ENCODE peak calls at places on chromosome 19, in ten cellular contexts. One of them, this sample, is unnamed.

GRCh38 chr19:7067716-7068115 is 1.8 kb upstream of the ZNF557 start:
- DNase-seq in heart left ventricle: no peak
- DNase-seq in cardiac fibroblast: peak
- DNase-seq in upper lobe of left lung: no peak
- DNase-seq in cardiac muscle cell: no peak
- DNase-seq in HFF-Myc: no peak
- DNase-seq in Peyer's patch: no peak
- DNase-seq in left ventricle myocardium inferior: no peak
- DNase-seq in astrocyte of the spinal cord: no peak
- DNase-seq in lower leg skin: no peak
- DNase-seq in this sample: no peak

GRCh38 chr19:33464010-33464732 is 57.4 kb downstream of the PEPD start:
- DNase-seq in heart left ventricle: no peak
- DNase-seq in cardiac fibroblast: no peak
- DNase-seq in upper lobe of left lung: no peak
- DNase-seq in cardiac muscle cell: no peak
- DNase-seq in HFF-Myc: no peak
- DNase-seq in Peyer's patch: no peak
- DNase-seq in left ventricle myocardium inferior: no peak
- DNase-seq in astrocyte of the spinal cord: no peak
- DNase-seq in lower leg skin: peak
- DNase-seq in this sample: peak

GRCh38 chr19:45901432-45901903 is 945 bp downstream of the MYPOP start:
- DNase-seq in heart left ventricle: peak
- DNase-seq in cardiac fibroblast: peak
- DNase-seq in upper lobe of left lung: peak
- DNase-seq in cardiac muscle cell: peak
- DNase-seq in HFF-Myc: no peak
- DNase-seq in Peyer's patch: no peak
- DNase-seq in left ventricle myocardium inferior: peak
- DNase-seq in astrocyte of the spinal cord: peak
- DNase-seq in lower leg skin: peak
- DNase-seq in this sample: no peak

GRCh38 chr19:40337107-40337506 is 11.1 kb downstream of the C19orf47 start:
- DNase-seq in heart left ventricle: no peak
- DNase-seq in cardiac fibroblast: no peak
- DNase-seq in upper lobe of left lung: no peak
- DNase-seq in cardiac muscle cell: no peak
- DNase-seq in HFF-Myc: no peak
- DNase-seq in Peyer's patch: no peak
- DNase-seq in left ventricle myocardium inferior: no peak
- DNase-seq in astrocyte of the spinal cord: no peak
- DNase-seq in lower leg skin: no peak
- DNase-seq in this sample: no peak

GRCh38 chr19:41134616-41135015 is 20.4 kb downstream of the CYP2F1 start:
- DNase-seq in heart left ventricle: no peak
- DNase-seq in cardiac fibroblast: no peak
- DNase-seq in upper lobe of left lung: no peak
- DNase-seq in cardiac muscle cell: no peak
- DNase-seq in HFF-Myc: no peak
- DNase-seq in Peyer's patch: no peak
- DNase-seq in left ventricle myocardium inferior: no peak
- DNase-seq in astrocyte of the spinal cord: no peak
- DNase-seq in lower leg skin: no peak
- DNase-seq in this sample: no peak

GRCh38 chr19:46073268-46073922 is 32.6 kb upstream of the IGFL4 start:
- DNase-seq in heart left ventricle: no peak
- DNase-seq in cardiac fibroblast: no peak
- DNase-seq in upper lobe of left lung: no peak
- DNase-seq in cardiac muscle cell: no peak
- DNase-seq in HFF-Myc: no peak
- DNase-seq in Peyer's patch: no peak
- DNase-seq in left ventricle myocardium inferior: no peak
- DNase-seq in astrocyte of the spinal cord: peak
- DNase-seq in lower leg skin: no peak
- DNase-seq in this sample: no peak

GRCh38 chr19:1274081-1274851 is 1.1 kb upstream of the FAM174C start:
- DNase-seq in heart left ventricle: no peak
- DNase-seq in cardiac fibroblast: peak
- DNase-seq in upper lobe of left lung: peak
- DNase-seq in cardiac muscle cell: no peak
- DNase-seq in HFF-Myc: no peak
- DNase-seq in Peyer's patch: no peak
- DNase-seq in left ventricle myocardium inferior: no peak
- DNase-seq in astrocyte of the spinal cord: no peak
- DNase-seq in lower leg skin: no peak
- DNase-seq in this sample: no peak

GRCh38 chr19:55353803-55354697 is 469 bp downstream of the COX6B2 start:
- DNase-seq in heart left ventricle: peak
- DNase-seq in cardiac fibroblast: peak
- DNase-seq in upper lobe of left lung: peak
- DNase-seq in cardiac muscle cell: peak
- DNase-seq in HFF-Myc: no peak
- DNase-seq in Peyer's patch: peak
- DNase-seq in left ventricle myocardium inferior: peak
- DNase-seq in astrocyte of the spinal cord: peak
- DNase-seq in lower leg skin: no peak
- DNase-seq in this sample: no peak

GRCh38 chr19:41951686-41952172 is 7.4 kb downstream of the RABAC1 start:
- DNase-seq in heart left ventricle: peak
- DNase-seq in cardiac fibroblast: peak
- DNase-seq in upper lobe of left lung: peak
- DNase-seq in cardiac muscle cell: peak
- DNase-seq in HFF-Myc: no peak
- DNase-seq in Peyer's patch: peak
- DNase-seq in left ventricle myocardium inferior: peak
- DNase-seq in astrocyte of the spinal cord: peak
- DNase-seq in lower leg skin: peak
- DNase-seq in this sample: peak

GRCh38 chr19:14533450-14533849 is 4.1 kb downstream of the TECR start:
- DNase-seq in heart left ventricle: no peak
- DNase-seq in cardiac fibroblast: no peak
- DNase-seq in upper lobe of left lung: no peak
- DNase-seq in cardiac muscle cell: no peak
- DNase-seq in HFF-Myc: no peak
- DNase-seq in Peyer's patch: no peak
- DNase-seq in left ventricle myocardium inferior: no peak
- DNase-seq in astrocyte of the spinal cord: no peak
- DNase-seq in lower leg skin: no peak
- DNase-seq in this sample: no peak

GRCh38 chr19:54616840-54617560 is 13.3 kb upstream of the LILRB1 start:
- DNase-seq in heart left ventricle: no peak
- DNase-seq in cardiac fibroblast: no peak
- DNase-seq in upper lobe of left lung: no peak
- DNase-seq in cardiac muscle cell: no peak
- DNase-seq in HFF-Myc: no peak
- DNase-seq in Peyer's patch: peak
- DNase-seq in left ventricle myocardium inferior: no peak
- DNase-seq in astrocyte of the spinal cord: no peak
- DNase-seq in lower leg skin: no peak
- DNase-seq in this sample: peak

GRCh38 chr19:41427647-41428480 is 690 bp upstream of the B3GNT8 start:
- DNase-seq in heart left ventricle: peak
- DNase-seq in cardiac fibroblast: no peak
- DNase-seq in upper lobe of left lung: peak
- DNase-seq in cardiac muscle cell: peak
- DNase-seq in HFF-Myc: no peak
- DNase-seq in Peyer's patch: peak
- DNase-seq in left ventricle myocardium inferior: peak
- DNase-seq in astrocyte of the spinal cord: no peak
- DNase-seq in lower leg skin: peak
- DNase-seq in this sample: no peak

GRCh38 chr19:5090780-5091575 is 122.1 kb downstream of the KDM4B start:
- DNase-seq in heart left ventricle: peak
- DNase-seq in cardiac fibroblast: peak
- DNase-seq in upper lobe of left lung: peak
- DNase-seq in cardiac muscle cell: peak
- DNase-seq in HFF-Myc: no peak
- DNase-seq in Peyer's patch: no peak
- DNase-seq in left ventricle myocardium inferior: peak
- DNase-seq in astrocyte of the spinal cord: peak
- DNase-seq in lower leg skin: no peak
- DNase-seq in this sample: no peak

GRCh38 chr19:45621389-45621788 is 17.8 kb downstream of the EML2 start:
- DNase-seq in heart left ventricle: no peak
- DNase-seq in cardiac fibroblast: no peak
- DNase-seq in upper lobe of left lung: no peak
- DNase-seq in cardiac muscle cell: no peak
- DNase-seq in HFF-Myc: no peak
- DNase-seq in Peyer's patch: no peak
- DNase-seq in left ventricle myocardium inferior: no peak
- DNase-seq in astrocyte of the spinal cord: no peak
- DNase-seq in lower leg skin: no peak
- DNase-seq in this sample: no peak

GRCh38 chr19:16542894-16543498 is 759 bp upstream of the CHERP start:
- DNase-seq in heart left ventricle: no peak
- DNase-seq in cardiac fibroblast: peak
- DNase-seq in upper lobe of left lung: no peak
- DNase-seq in cardiac muscle cell: no peak
- DNase-seq in HFF-Myc: no peak
- DNase-seq in Peyer's patch: no peak
- DNase-seq in left ventricle myocardium inferior: no peak
- DNase-seq in astrocyte of the spinal cord: no peak
- DNase-seq in lower leg skin: no peak
- DNase-seq in this sample: no peak

GRCh38 chr19:50178859-50179537 is 15.9 kb upstream of the IZUMO2 start:
- DNase-seq in heart left ventricle: no peak
- DNase-seq in cardiac fibroblast: peak
- DNase-seq in upper lobe of left lung: no peak
- DNase-seq in cardiac muscle cell: no peak
- DNase-seq in HFF-Myc: no peak
- DNase-seq in Peyer's patch: no peak
- DNase-seq in left ventricle myocardium inferior: no peak
- DNase-seq in astrocyte of the spinal cord: no peak
- DNase-seq in lower leg skin: no peak
- DNase-seq in this sample: no peak

GRCh38 chr19:54515156-54515555 is 12.5 kb downstream of the LAIR2 start:
- DNase-seq in heart left ventricle: no peak
- DNase-seq in cardiac fibroblast: no peak
- DNase-seq in upper lobe of left lung: no peak
- DNase-seq in cardiac muscle cell: no peak
- DNase-seq in HFF-Myc: no peak
- DNase-seq in Peyer's patch: no peak
- DNase-seq in left ventricle myocardium inferior: no peak
- DNase-seq in astrocyte of the spinal cord: no peak
- DNase-seq in lower leg skin: peak
- DNase-seq in this sample: no peak

GRCh38 chr19:51161266-51161665 is 19.2 kb downstream of the SIGLEC7 start:
- DNase-seq in heart left ventricle: no peak
- DNase-seq in cardiac fibroblast: no peak
- DNase-seq in upper lobe of left lung: no peak
- DNase-seq in cardiac muscle cell: no peak
- DNase-seq in HFF-Myc: no peak
- DNase-seq in Peyer's patch: no peak
- DNase-seq in left ventricle myocardium inferior: no peak
- DNase-seq in astrocyte of the spinal cord: no peak
- DNase-seq in lower leg skin: peak
- DNase-seq in this sample: no peak

GRCh38 chr19:29966594-29967249 is 24.7 kb downstream of the URI1 start:
- DNase-seq in heart left ventricle: no peak
- DNase-seq in cardiac fibroblast: peak
- DNase-seq in upper lobe of left lung: no peak
- DNase-seq in cardiac muscle cell: peak
- DNase-seq in HFF-Myc: no peak
- DNase-seq in Peyer's patch: no peak
- DNase-seq in left ventricle myocardium inferior: no peak
- DNase-seq in astrocyte of the spinal cord: peak
- DNase-seq in lower leg skin: no peak
- DNase-seq in this sample: no peak
- TF ChIP-seq CTCF in heart left ventricle: peak
- TF ChIP-seq CTCF in cardiac fibroblast: peak
- TF ChIP-seq CTCF in upper lobe of left lung: no peak
- TF ChIP-seq CTCF in cardiac muscle cell: peak
- TF ChIP-seq CTCF in HFF-Myc: no peak
- TF ChIP-seq CTCF in Peyer's patch: no peak
- TF ChIP-seq CTCF in left ventricle myocardium inferior: no peak
- TF ChIP-seq CTCF in astrocyte of the spinal cord: peak
- TF ChIP-seq CTCF in lower leg skin: no peak
- TF ChIP-seq CTCF in this sample: peak

GRCh38 chr19:38526430-38526829 is 91.3 kb downstream of the MAP4K1 start:
- DNase-seq in heart left ventricle: no peak
- DNase-seq in cardiac fibroblast: no peak
- DNase-seq in upper lobe of left lung: no peak
- DNase-seq in cardiac muscle cell: no peak
- DNase-seq in HFF-Myc: no peak
- DNase-seq in Peyer's patch: no peak
- DNase-seq in left ventricle myocardium inferior: no peak
- DNase-seq in astrocyte of the spinal cord: no peak
- DNase-seq in lower leg skin: no peak
- DNase-seq in this sample: no peak
- TF ChIP-seq CTCF in heart left ventricle: no peak
- TF ChIP-seq CTCF in cardiac fibroblast: no peak
- TF ChIP-seq CTCF in upper lobe of left lung: no peak
- TF ChIP-seq CTCF in cardiac muscle cell: no peak
- TF ChIP-seq CTCF in HFF-Myc: no peak
- TF ChIP-seq CTCF in Peyer's patch: no peak
- TF ChIP-seq CTCF in left ventricle myocardium inferior: no peak
- TF ChIP-seq CTCF in astrocyte of the spinal cord: no peak
- TF ChIP-seq CTCF in lower leg skin: no peak
- TF ChIP-seq CTCF in this sample: no peak

DNA sequence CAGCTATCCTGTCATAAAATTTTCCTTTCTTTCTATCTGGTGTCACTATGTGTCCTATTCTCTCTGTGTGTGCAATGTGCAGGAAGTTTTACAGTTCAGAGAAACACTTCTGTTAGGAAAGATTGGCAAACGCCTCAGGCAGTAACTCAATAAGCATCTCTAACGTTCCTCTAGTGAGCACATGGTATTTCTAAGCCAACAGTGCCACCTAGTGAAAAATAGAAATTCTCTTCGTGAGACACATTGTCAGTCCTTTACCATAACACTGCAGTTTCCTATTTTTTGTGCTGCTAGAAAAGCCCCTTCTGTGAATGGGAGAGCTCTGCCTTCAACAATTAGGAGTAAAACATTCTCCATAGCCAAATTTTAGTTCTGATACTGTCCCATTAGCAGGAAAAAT is 50.7 kb downstream of the ZNF723 start:
- DNase-seq in heart left ventricle: no peak
- DNase-seq in cardiac fibroblast: peak
- DNase-seq in upper lobe of left lung: no peak
- DNase-seq in cardiac muscle cell: no peak
- DNase-seq in HFF-Myc: peak
- DNase-seq in Peyer's patch: no peak
- DNase-seq in left ventricle myocardium inferior: no peak
- DNase-seq in astrocyte of the spinal cord: peak
- DNase-seq in lower leg skin: no peak
- DNase-seq in this sample: no peak
- TF ChIP-seq CTCF in heart left ventricle: peak
- TF ChIP-seq CTCF in cardiac fibroblast: peak
- TF ChIP-seq CTCF in upper lobe of left lung: no peak
- TF ChIP-seq CTCF in cardiac muscle cell: no peak
- TF ChIP-seq CTCF in HFF-Myc: no peak
- TF ChIP-seq CTCF in Peyer's patch: no peak
- TF ChIP-seq CTCF in left ventricle myocardium inferior: peak
- TF ChIP-seq CTCF in astrocyte of the spinal cord: no peak
- TF ChIP-seq CTCF in lower leg skin: no peak
- TF ChIP-seq CTCF in this sample: no peak

DNA sequence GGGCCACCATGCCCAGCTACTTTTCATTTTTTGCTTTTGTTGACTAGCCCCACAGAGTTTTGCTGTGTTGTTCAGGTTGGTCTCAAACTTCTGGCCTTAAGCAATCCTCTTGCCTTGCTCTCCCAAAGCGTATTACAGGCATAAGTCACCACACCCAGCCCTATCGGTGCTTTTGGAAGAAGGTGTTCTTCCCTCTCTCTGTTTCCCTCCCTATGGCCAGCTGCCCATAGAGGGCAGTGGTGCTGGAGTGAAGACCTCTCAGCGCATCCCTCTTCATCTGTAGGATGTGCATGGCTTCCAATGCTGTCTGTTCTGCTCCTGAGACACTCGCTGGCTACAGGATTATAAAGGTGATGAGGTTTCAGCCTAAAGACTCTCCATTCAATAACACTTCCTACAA is 1.3 kb upstream of the CD22 start:
- DNase-seq in heart left ventricle: no peak
- DNase-seq in cardiac fibroblast: no peak
- DNase-seq in upper lobe of left lung: no peak
- DNase-seq in cardiac muscle cell: no peak
- DNase-seq in HFF-Myc: no peak
- DNase-seq in Peyer's patch: no peak
- DNase-seq in left ventricle myocardium inferior: no peak
- DNase-seq in astrocyte of the spinal cord: no peak
- DNase-seq in lower leg skin: no peak
- DNase-seq in this sample: no peak
- TF ChIP-seq CTCF in heart left ventricle: no peak
- TF ChIP-seq CTCF in cardiac fibroblast: no peak
- TF ChIP-seq CTCF in upper lobe of left lung: no peak
- TF ChIP-seq CTCF in cardiac muscle cell: peak
- TF ChIP-seq CTCF in HFF-Myc: peak
- TF ChIP-seq CTCF in Peyer's patch: peak
- TF ChIP-seq CTCF in left ventricle myocardium inferior: no peak
- TF ChIP-seq CTCF in astrocyte of the spinal cord: peak
- TF ChIP-seq CTCF in lower leg skin: no peak
- TF ChIP-seq CTCF in this sample: peak

This sample was measured in osteocyte.